ENCODE peak calls at places on chromosomes 2 and 18, in four cellular contexts. E is DND-41, Q is uterus, Z is esophagus squamous epithelium. C is an unnamed sample.

GRCh38 chr2:234422895-234423505 is 73.9 kb downstream of the ARL4C start:
- DNase-seq in E (peak; percentile 57), Q (no peak), Z (no peak), C (no peak)

GRCh38 chr2:172398444-172398843 is 28.9 kb upstream of the ITGA6 start:
- DNase-seq in E (no peak), Q (no peak), Z (no peak), C (no peak)

GRCh38 chr18:52394602-52395001 is 54.6 kb downstream of the DCC start:
- DNase-seq in E (no peak), Q (no peak), Z (no peak), C (no peak)

GRCh38 chr2:149799296-149799695 is 211.7 kb upstream of the MMADHC start:
- DNase-seq in E (no peak), Q (no peak), Z (no peak), C (no peak)

GRCh38 chr2:188668017-188668663 is 306.0 kb upstream of the COL3A1 start:
- DNase-seq in E (no peak), Q (peak; percentile 37), Z (no peak), C (no peak)

GRCh38 chr2:86298411-86299390 is 38.7 kb downstream of the REEP1 start:
- DNase-seq in E (no peak), Q (no peak), Z (no peak), C (no peak)

GRCh38 chr18:6785001-6785400 is 55.5 kb downstream of the ARHGAP28 start:
- DNase-seq in E (no peak), Q (no peak), Z (no peak), C (no peak)

GRCh38 chr2:102442967-102443828 is 20.2 kb downstream of the IL18RAP start:
- DNase-seq in E (peak; percentile 17), Q (no peak), Z (no peak), C (no peak)

GRCh38 chr2:119126650-119127049 is 31.9 kb downstream of the C1QL2 start:
- DNase-seq in E (peak; percentile 32), Q (no peak), Z (no peak), C (peak; percentile 28)

GRCh38 chr18:8937112-8937641 is 165.3 kb upstream of the NDUFV2 start:
- DNase-seq in E (no peak), Q (no peak), Z (no peak), C (no peak)

GRCh38 chr18:13610517-13610916 is 115.8 kb downstream of the FAM210A start:
- DNase-seq in E (no peak), Q (no peak), Z (no peak), C (no peak)

GRCh38 chr2:39667881-39668276 is 2.2 kb downstream of the TMEM178A start:
- DNase-seq in E (no peak), Q (no peak), Z (no peak), C (no peak)

GRCh38 chr2:63545023-63545422 is 43.3 kb downstream of the WDPCP start:
- DNase-seq in E (no peak), Q (no peak), Z (no peak), C (no peak)

GRCh38 chr2:55120634-55121359 is 70.5 kb upstream of the RTN4 start:
- DNase-seq in E (no peak), Q (peak; percentile 72), Z (no peak), C (peak; percentile 80)

GRCh38 chr2:112187046-112187715 is 49.0 kb downstream of the FBLN7 start:
- DNase-seq in E (no peak), Q (no peak), Z (no peak), C (no peak)

GRCh38 chr2:9768388-9768787 is 74.9 kb upstream of the TAF1B start:
- DNase-seq in E (no peak), Q (no peak), Z (no peak), C (no peak)

GRCh38 chr2:170882758-170883157 is 46.3 kb upstream of the GORASP2 start:
- DNase-seq in E (no peak), Q (no peak), Z (no peak), C (no peak)

GRCh38 chr2:62660582-62661262 is 44.8 kb upstream of the EHBP1 start:
- DNase-seq in E (no peak), Q (no peak), Z (no peak), C (no peak)

GRCh38 chr2:24820598-24821432 is 27.6 kb downstream of the CENPO start:
- DNase-seq in E (peak; percentile 5), Q (peak; percentile 9), Z (no peak), C (no peak)
- H3K36me3 ChIP-seq in E (peaks cover 99% of the 10 kb centered on the region), Q (no peaks in the 10 kb centered on the region), Z (peaks cover 89% of the 10 kb centered on the region), C (peaks cover 22% of the 10 kb centered on the region)

GRCh38 chr18:47263828-47264314 is 12.4 kb upstream of the SKOR2 start:
- DNase-seq in E (no peak), Q (no peak), Z (no peak), C (no peak)
- H3K27me3 ChIP-seq in E (no peaks in the 10 kb centered on the region), Q (no peaks in the 10 kb centered on the region), Z (peaks cover 38% of the 10 kb centered on the region), C (peaks cover 74% of the 10 kb centered on the region)

DNA sequence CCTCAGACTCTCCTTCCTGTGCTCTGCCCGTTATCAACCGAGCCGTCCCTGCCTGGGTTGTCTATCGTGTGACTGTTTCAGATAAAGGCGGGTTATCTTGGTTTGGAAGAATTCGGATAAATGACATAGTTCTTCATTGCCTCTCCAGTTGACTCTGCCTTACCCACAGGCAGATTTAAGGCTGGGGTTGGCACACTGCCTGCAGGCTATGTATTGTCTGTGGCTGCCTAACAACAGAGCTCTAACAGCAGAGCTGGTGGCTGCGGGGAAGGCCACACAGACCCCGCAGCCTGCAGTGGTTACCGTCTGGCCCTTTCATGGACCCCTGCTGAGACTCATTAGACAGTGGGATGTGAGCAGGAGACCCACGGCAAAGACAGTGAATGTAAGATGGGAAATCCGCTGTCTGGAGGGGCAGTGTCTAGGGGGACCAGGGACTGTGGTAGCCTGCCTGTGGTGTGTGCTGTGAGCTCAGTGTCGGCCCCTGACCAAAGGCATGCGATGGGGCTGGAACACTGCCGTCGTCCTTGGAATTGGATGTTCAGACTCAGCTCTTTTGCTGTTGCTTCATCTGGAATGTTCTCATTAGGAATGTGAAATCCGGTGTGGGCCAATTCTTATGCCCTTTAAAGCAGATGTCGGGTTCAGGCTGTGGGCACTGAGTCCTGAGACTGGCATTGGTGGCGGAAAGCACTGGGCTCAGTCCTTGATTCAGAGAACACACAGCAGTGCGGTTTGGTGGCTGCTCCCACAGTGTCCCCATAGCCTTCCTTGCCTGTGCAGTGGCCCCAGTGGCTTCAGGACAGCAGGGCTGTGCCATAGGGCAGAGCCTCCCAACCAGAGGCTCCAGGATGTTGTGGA is 44.5 kb downstream of the SH3RF3 start:
- DNase-seq in E (no peak), Q (peak; percentile 69), Z (no peak), C (peak; percentile 90)
- H3K4me1 ChIP-seq in E (peaks cover 5% of the 10 kb centered on the region), Q (peaks cover 3% of the 10 kb centered on the region), Z (peaks cover 56% of the 10 kb centered on the region), C (peaks cover 80% of the 10 kb centered on the region)

GRCh38 chr2:218635719-218636118 is 23.7 kb downstream of the ZNF142 start:
- DNase-seq in E (no peak), Q (no peak), Z (no peak), C (no peak)
- H3K36me3 ChIP-seq in E (peaks cover 64% of the 10 kb centered on the region), Q (no peaks in the 10 kb centered on the region), Z (peaks cover 84% of the 10 kb centered on the region), C (peaks cover 100% of the 10 kb centered on the region)

DNA sequence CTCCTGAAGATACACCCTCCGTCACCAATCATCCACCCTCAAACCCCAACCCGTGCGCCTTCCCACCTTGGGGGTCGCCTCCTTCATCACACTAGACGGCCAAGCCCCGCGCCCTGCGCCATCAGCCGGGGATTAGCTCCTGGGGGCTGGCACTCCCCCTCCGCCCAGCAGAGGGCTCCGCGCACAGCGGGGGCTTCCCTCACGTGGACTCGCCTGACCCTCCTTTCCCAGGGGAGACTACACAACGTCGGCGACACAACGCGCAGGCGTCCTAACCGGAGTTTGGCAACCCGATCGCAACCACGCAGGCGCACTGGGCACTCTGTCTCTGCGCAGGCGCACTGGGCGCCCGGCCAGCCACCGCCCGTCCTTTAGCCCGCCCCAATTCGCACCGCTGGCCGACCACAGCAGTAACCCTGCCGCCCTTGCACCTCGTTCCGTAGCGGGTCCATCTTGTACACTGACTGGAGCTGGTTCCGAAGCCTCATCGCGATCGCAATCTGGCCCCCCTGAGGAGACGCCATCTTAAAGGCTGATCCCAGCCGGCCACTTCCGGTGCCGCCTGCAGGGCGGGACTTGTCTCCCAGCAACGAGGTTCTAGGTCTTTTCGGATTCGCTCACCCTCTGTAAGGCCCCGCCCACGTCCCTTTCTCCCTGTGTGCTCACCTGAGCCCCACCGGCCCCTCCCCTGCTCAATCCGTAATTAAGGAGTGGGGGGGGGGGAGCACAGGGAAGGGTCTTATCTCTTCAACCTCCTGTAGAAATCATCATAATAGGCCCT is at the start of gene PCGF1:
- DNase-seq in E (peak; percentile 99), Q (peak; percentile 100), Z (peak; percentile 89), C (peak; percentile 100)
- H3K27me3 ChIP-seq in E (no peaks in the 10 kb centered on the region), Q (no peaks in the 10 kb centered on the region), Z (peaks cover 9% of the 10 kb centered on the region), C (peaks cover 68% of the 10 kb centered on the region)

GRCh38 chr2:27593240-27593639 is 10.4 kb downstream of the ZNF512 start:
- DNase-seq in E (no peak), Q (no peak), Z (no peak), C (no peak)
- H3K4me1 ChIP-seq in E (no peaks in the 10 kb centered on the region), Q (no peaks in the 10 kb centered on the region), Z (peaks cover 6% of the 10 kb centered on the region), C (no peaks in the 10 kb centered on the region)

GRCh38 chr2:17754773-17755425 is 961 bp downstream of the GEN1 start:
- DNase-seq in E (no peak), Q (no peak), Z (no peak), C (no peak)

GRCh38 chr2:17753803-17754663 is at the start of the genes GEN1 and SMC6:
- DNase-seq in E (peak; percentile 93), Q (peak; percentile 85), Z (peak; percentile 69), C (peak; percentile 95)

GRCh38 chr2:17749753-17750438 is 3.7 kb downstream of the SMC6 start:
- DNase-seq in E (no peak), Q (no peak), Z (no peak), C (no peak)

GRCh38 chr2:17752281-17752680 is 1.3 kb downstream of the SMC6 start:
- DNase-seq in E (no peak), Q (no peak), Z (no peak), C (no peak)

GRCh38 chr2:17752892-17753802 is 463 bp downstream of the SMC6 start:
- DNase-seq in E (peak; percentile 46), Q (no peak), Z (no peak), C (peak; percentile 40)
- H3K36me3 ChIP-seq in E (peaks cover 8% of the 10 kb centered on the region), Q (no peaks in the 10 kb centered on the region), Z (no peaks in the 10 kb centered on the region), C (no peaks in the 10 kb centered on the region)

GRCh38 chr2:133415210-133415876 is 152.9 kb downstream of the NCKAP5 start:
- DNase-seq in E (no peak), Q (no peak), Z (no peak), C (no peak)

GRCh38 chr2:133411857-133412256 is 156.4 kb downstream of the NCKAP5 start:
- DNase-seq in E (no peak), Q (no peak), Z (no peak), C (no peak)

GRCh38 chr2:133412637-133413164 is 155.6 kb downstream of the NCKAP5 start:
- DNase-seq in E (no peak), Q (no peak), Z (no peak), C (no peak)

GRCh38 chr2:133414486-133415209 is 153.6 kb downstream of the NCKAP5 start:
- DNase-seq in E (no peak), Q (no peak), Z (no peak), C (no peak)

GRCh38 chr2:133413863-133414262 is 154.4 kb downstream of the NCKAP5 start:
- DNase-seq in E (no peak), Q (no peak), Z (no peak), C (no peak)
- H3K27me3 ChIP-seq in E (peaks cover 7% of the 10 kb centered on the region), Q (no peaks in the 10 kb centered on the region), Z (no peaks in the 10 kb centered on the region), C (no peaks in the 10 kb centered on the region)

DNA sequence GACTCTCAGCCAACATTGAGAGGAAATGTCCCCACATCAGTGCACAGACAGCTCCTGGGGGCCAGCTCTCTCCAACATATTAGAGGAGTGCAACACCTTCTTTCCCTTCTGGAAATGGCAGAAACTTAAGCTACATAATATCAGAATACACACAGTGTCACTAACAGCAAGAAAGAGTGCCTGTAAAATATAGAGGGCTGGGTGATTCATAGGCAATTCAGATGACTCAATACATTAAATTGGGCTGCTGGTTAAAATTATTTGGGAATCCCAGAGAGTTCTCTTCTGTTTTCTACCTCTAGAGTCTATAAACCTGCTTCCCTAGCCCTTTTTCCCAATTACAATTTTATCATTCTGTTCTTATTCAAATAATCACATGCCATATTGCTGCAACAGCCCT is 381.4 kb downstream of the MBD2 start:
- DNase-seq in E (no peak), Q (no peak), Z (no peak), C (no peak)
- H3K4me1 ChIP-seq in E (no peaks in the 10 kb centered on the region), Q (no peaks in the 10 kb centered on the region), Z (no peaks in the 10 kb centered on the region), C (no peaks in the 10 kb centered on the region)

C was measured in psoas muscle.